ENCODE peak calls at places on chromosomes 3 and 15, in four cellular contexts. Z is breast epithelium, X is heart right ventricle, Q is AG04450. B is an unnamed sample.

GRCh38 chr15:39172380-39173281 is 408.2 kb upstream of the THBS1 start:
- DNase-seq in X (peak; percentile 9), Q (no peak), Z (no peak), B (peak; percentile 15)

GRCh38 chr15:33009026-33009425 is 185.5 kb downstream of the FMN1 start:
- DNase-seq in Z (no peak), Q (no peak), X (no peak), B (no peak)

GRCh38 chr15:41777421-41777973 is 3.2 kb downstream of the MAPKBP1 start:
- DNase-seq in Q (no peak), Z (no peak), X (no peak), B (no peak)

GRCh38 chr15:57146394-57147140 is 228.1 kb downstream of the TCF12 start:
- DNase-seq in Z (no peak), X (peak; percentile 57), Q (no peak), B (no peak)

GRCh38 chr3:17473761-17474160 is 268.7 kb downstream of the TBC1D5 start:
- DNase-seq in Q (no peak), X (no peak), Z (no peak), B (no peak)

GRCh38 chr15:49855917-49856637 is 235.2 kb downstream of the DTWD1 start:
- DNase-seq in Q (peak; percentile 93), X (no peak), Z (no peak), B (no peak)

GRCh38 chr3:123552095-123552714 is 32.6 kb downstream of the HACD2 start:
- DNase-seq in X (no peak), Q (no peak), Z (no peak), B (no peak)

GRCh38 chr3:68103811-68104210 is 449.4 kb upstream of the SUCLG2 start:
- DNase-seq in Q (no peak), Z (no peak), X (no peak), B (no peak)

GRCh38 chr15:39583586-39584265 is 2.8 kb downstream of the THBS1 start:
- DNase-seq in Z (no peak), X (no peak), Q (no peak), B (no peak)

GRCh38 chr3:115347737-115348136 is 200.6 kb upstream of the ZBTB20 start:
- DNase-seq in Q (no peak), Z (no peak), X (no peak), B (no peak)

GRCh38 chr15:67033521-67033920 is 31.9 kb upstream of the SMAD3 start:
- DNase-seq in Z (no peak), Q (no peak), X (peak; percentile 18), B (no peak)

GRCh38 chr3:115792206-115792955 is 169.1 kb downstream of the GAP43 start:
- DNase-seq in Z (no peak), X (no peak), Q (no peak), B (no peak)

GRCh38 chr3:127970966-127971592 is 56.0 kb downstream of the KBTBD12 start:
- DNase-seq in Z (no peak), Q (peak; percentile 18), X (peak; percentile 28), B (no peak)

GRCh38 chr3:128263946-128264345 is 110.7 kb downstream of the EEFSEC start:
- DNase-seq in Q (no peak), Z (no peak), X (no peak), B (no peak)

GRCh38 chr3:194105292-194105691 is 30.7 kb upstream of the HES1 start:
- DNase-seq in Q (no peak), X (no peak), Z (no peak), B (no peak)

GRCh38 chr3:194102436-194102835 is 33.5 kb upstream of the HES1 start:
- DNase-seq in Q (no peak), Z (no peak), X (no peak), B (no peak)

GRCh38 chr3:194101592-194102432 is 34.1 kb upstream of the HES1 start:
- DNase-seq in X (no peak), Q (no peak), Z (no peak), B (no peak)

GRCh38 chr3:194103475-194103874 is 32.5 kb upstream of the HES1 start:
- DNase-seq in Q (no peak), Z (no peak), X (no peak), B (no peak)

GRCh38 chr3:194104041-194104751 is 31.8 kb upstream of the HES1 start:
- DNase-seq in X (no peak), Q (no peak), Z (no peak), B (no peak)
- H3K27me3 ChIP-seq in X (no peaks in the 10 kb centered on the region), Q (peaks cover 67% of the 10 kb centered on the region), Z (no peaks in the 10 kb centered on the region), B (peaks cover 95% of the 10 kb centered on the region)

DNA sequence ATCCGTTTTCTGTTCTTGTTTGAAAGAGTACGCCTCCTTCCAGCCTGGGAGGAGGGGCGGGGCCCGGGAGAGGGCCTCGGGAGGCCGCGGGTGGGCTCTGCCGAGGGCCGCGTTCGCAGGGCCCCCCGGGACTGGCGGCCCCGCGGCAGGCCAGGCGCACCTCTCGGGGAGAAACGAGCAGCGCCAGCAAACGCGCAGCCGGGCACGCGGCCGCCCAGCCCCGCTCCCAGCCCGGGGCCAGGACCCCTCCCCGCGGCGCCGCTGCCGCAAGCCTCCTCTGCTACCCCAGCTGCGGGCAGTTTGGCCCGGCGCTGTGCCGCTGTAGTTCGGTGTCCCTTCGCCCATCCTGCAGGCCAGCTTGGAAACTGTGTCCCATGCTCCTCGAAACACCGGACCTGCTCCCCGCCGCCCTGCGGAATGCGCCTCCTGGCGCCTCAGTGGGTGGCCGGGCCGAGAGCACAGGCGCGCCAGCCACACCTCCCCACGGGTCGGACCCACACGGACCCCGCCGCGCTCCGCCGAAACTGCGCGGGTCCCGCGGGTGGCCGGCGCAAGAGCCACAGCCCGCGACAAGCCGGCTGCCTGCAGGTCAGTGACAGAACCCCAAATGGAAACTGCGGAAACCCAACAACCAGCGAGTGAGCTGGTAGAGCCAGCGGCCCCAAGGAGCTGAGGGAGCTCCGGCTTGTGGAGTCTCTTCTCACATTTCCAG is 2.2 kb downstream of the OCA2 start:
- DNase-seq in X (no peak), Z (no peak), Q (no peak), B (no peak)
- H3K27me3 ChIP-seq in X (no peaks in the 10 kb centered on the region), Z (peaks cover 74% of the 10 kb centered on the region), Q (peaks cover 57% of the 10 kb centered on the region), B (peaks cover 90% of the 10 kb centered on the region)

DNA sequence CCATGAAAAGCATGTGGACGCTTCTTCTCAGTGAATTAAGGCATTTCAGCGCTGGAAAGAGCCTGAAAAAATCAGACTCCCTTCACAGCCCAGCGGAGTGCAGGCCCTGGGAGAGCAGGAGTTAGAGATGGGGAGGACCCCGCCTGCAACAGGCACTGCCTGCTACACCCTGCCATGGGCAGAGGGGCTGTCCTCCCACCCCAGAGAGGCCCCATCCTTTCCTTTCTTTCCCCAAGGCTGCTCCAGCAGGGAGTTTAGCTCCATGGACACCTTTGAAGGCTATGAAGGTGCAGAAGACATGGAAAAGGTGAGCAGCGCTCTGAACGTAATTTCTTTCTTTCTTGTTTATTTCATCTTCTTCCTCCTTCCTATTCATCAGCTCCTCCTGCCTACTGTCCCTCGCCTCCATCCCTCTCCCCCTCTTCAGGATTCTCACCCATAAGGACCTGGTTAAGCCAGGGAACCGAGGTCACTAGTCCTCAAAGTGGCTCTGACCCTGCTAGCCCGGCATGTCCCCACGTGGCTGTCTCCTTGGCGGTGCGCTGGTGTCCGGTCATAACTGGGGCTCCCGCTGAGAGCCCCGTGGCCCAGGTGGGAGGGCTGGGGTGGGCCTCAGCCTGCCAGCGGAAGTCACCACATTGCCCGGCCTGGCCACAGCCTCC is 16.1 kb upstream of the ADIPOQ start:
- DNase-seq in Z (no peak), X (no peak), Q (no peak), B (no peak)
- H3K27me3 ChIP-seq in Z (peaks cover 59% of the 10 kb centered on the region), X (no peaks in the 10 kb centered on the region), Q (peaks cover 34% of the 10 kb centered on the region), B (peaks cover 70% of the 10 kb centered on the region)

GRCh38 chr3:107548601-107549000 is 25.8 kb downstream of the BBX start:
- DNase-seq in X (no peak), Z (no peak), Q (no peak), B (no peak)
- H3K27me3 ChIP-seq in X (no peaks in the 10 kb centered on the region), Z (no peaks in the 10 kb centered on the region), Q (no peaks in the 10 kb centered on the region), B (no peaks in the 10 kb centered on the region)

GRCh38 chr3:181728470-181728869 is 16.7 kb downstream of the SOX2 start:
- DNase-seq in Q (no peak), X (no peak), Z (no peak), B (no peak)
- H3K27me3 ChIP-seq in Q (peaks cover 53% of the 10 kb centered on the region), X (peaks cover 44% of the 10 kb centered on the region), Z (peaks cover 76% of the 10 kb centered on the region), B (peaks cover 97% of the 10 kb centered on the region)

DNA sequence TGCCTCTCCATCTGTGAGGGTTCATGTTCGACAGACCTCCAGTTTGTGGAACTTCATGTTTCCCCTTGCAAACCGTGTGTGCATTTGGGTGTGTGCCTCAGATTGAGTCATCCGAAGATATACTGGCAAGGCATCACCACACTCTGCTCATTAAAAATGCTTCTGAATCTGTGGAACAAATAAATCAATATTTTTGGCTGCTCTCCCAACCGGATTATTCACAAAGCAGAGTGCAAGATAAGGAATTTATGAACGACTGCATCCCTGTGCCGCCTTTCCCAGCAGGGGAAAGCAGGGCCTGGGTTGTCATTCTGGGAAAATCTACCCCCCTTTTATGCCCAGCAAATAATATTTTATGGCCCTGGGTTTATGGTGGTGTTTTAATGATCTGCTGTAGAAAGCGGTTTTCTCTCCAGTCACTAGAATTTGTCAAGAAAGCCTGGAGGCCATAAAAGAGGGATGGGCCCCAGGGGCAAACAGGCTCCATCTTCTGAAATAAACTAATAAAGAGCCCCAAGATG is 4.2 kb upstream of the WNT5A start:
- DNase-seq in X (no peak), Q (no peak), Z (no peak), B (no peak)
- H3K27me3 ChIP-seq in X (no peaks in the 10 kb centered on the region), Q (no peaks in the 10 kb centered on the region), Z (no peaks in the 10 kb centered on the region), B (peaks cover 78% of the 10 kb centered on the region)